ENCODE peak calls at places on chromosomes 6 and 20, in seven cellular contexts. O is ovary, B is neural progenitor cell, M is brain microvascular endothelial cell, W is left lung, K is tibial nerve, E is fibroblast of the aortic adventitia. A is an unnamed sample.
A peak's percentile ranks its signal among the peaks of the same experiment; 100 is the strongest.

GRCh38 chr20:61845276-61845675 is 220.4 kb downstream of the TAF4 start:
- DNase-seq in O (no peak), B (peak; percentile 61), M (no peak), W (peak; percentile 55), K (no peak), E (no peak), A (no peak)

GRCh38 chr6:106799008-106799952 is 169.9 kb downstream of the QRSL1 start:
- DNase-seq in O (no peak), B (peak; percentile 23), M (no peak), W (no peak), K (no peak), E (peak; percentile 75), A (no peak)

GRCh38 chr6:3341467-3341866 is 82.7 kb downstream of the PSMG4 start:
- DNase-seq in O (no peak), B (peak; percentile 69), M (peak; percentile 74), W (no peak), K (no peak), E (peak; percentile 88), A (no peak)

GRCh38 chr6:166075925-166076324 is 91.7 kb downstream of the TBXT start:
- DNase-seq in O (no peak), B (no peak), M (no peak), W (no peak), K (no peak), E (no peak), A (no peak)

GRCh38 chr6:155080876-155081845 is 86.0 kb downstream of the TIAM2 start:
- DNase-seq in O (no peak), B (peak; percentile 32), M (no peak), W (no peak), K (no peak), E (no peak), A (no peak)

GRCh38 chr6:16398587-16398986 is 160.2 kb downstream of the GMPR start:
- DNase-seq in O (no peak), B (no peak), M (peak; percentile 40), W (no peak), K (no peak), E (peak; percentile 91), A (no peak)

GRCh38 chr20:33689973-33690372 is 3.8 kb upstream of the E2F1 start:
- DNase-seq in O (peak; percentile 55), B (no peak), M (peak; percentile 81), W (no peak), K (no peak), E (peak; percentile 54), A (peak; percentile 49)

GRCh38 chr20:8757146-8757545 is 311.7 kb upstream of the PLCB4 start:
- DNase-seq in O (no peak), B (no peak), M (peak; percentile 66), W (no peak), K (no peak), E (peak; percentile 76), A (no peak)

GRCh38 chr6:169042061-169042460 is 211.6 kb downstream of the THBS2 start:
- DNase-seq in O (no peak), B (no peak), M (no peak), W (no peak), K (no peak), E (peak; percentile 22), A (no peak)

GRCh38 chr6:140105857-140106256 is 731.4 kb upstream of the CITED2 start:
- DNase-seq in O (no peak), B (peak; percentile 55), M (peak; percentile 5), W (no peak), K (no peak), E (peak; percentile 12), A (no peak)

GRCh38 chr20:44223721-44224120 is 13.2 kb upstream of the OSER1 start:
- DNase-seq in O (no peak), B (no peak), M (no peak), W (no peak), K (no peak), E (no peak), A (no peak)

GRCh38 chr6:5499644-5500306 is 238.5 kb downstream of the FARS2 start:
- DNase-seq in O (no peak), B (no peak), M (peak; percentile 17), W (no peak), K (no peak), E (peak; percentile 72), A (no peak)

GRCh38 chr20:32894711-32895355 is 36.1 kb downstream of the EFCAB8 start:
- DNase-seq in O (no peak), B (no peak), M (no peak), W (no peak), K (no peak), E (no peak), A (no peak)

GRCh38 chr6:117548797-117549301 is 53.5 kb downstream of the GOPC start:
- DNase-seq in O (no peak), B (no peak), M (no peak), W (no peak), K (no peak), E (peak; percentile 71), A (no peak)

DNA sequence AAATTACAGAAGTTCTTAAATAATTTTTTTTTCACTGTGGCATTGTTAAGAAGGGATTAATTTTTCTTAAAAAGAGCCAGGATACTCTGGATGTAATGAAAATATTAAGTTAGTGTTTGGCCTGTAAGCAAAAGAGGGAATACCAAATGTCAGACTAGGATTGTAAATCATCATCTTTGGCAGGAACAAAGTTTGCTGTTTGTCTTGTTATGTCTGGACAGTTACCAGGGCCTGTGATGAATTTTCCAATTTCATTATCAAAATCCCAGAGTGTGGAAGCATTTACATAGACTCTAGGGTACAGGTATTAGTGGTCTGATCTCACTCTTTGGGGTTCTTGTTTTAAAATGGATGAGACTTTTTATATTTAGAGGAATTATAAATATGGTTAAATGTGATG is 26.1 kb downstream of the CEP57L1 start:
- DNase-seq in O (no peak), B (no peak), M (no peak), W (no peak), K (no peak), E (peak; percentile 66), A (no peak)
- H3K4me3 ChIP-seq in O (no peak overlapping the region), B (no peak overlapping the region), M (no peak overlapping the region), W (no peak overlapping the region), K (no peak overlapping the region), E (no peak overlapping the region), A (no peak overlapping the region)

DNA sequence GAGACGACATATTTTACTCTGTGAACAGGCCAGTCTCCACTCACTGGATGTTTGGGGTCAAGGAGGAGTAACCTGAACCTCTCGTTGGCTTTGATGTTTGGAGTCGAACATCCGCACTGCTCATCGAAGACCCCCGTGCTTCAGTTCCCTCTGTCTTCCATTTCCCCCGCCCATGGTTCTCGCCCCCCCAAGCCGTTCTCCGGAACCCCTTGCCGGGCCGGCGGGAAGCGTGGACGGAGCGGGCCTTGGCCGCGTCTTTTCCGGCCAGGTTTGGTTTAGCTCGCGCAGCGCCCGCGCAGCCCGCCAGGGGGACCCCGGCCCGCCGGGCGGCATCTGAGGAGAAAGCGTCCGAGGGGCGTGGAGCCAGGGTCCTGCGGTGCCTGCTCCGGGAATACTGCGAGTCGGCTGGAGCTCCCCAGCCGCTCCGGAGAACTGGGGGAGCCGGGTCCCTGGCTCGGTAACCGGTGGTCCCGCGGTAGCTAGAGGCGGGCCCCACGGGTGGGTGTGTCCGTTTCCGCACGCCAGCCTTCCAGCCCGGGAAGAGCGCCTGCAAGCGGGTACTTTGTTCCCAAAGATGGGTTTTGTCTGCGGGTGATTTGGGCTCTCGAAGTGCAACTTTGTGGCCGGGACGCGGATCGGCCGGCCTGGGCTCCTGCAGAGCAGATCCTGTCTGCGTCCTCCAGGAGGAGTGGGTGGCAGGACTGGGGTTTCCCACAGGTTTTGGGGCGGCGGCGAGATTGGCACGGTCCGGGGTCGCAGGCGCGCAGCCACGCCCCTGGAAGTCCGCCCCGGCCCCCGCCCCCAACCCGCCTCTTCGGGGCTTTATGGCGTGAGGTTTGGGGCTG is 429 bp upstream of the TMEM200A start:
- DNase-seq in O (peak; percentile 85), B (peak; percentile 92), M (peak; percentile 74), W (peak; percentile 80), K (peak; percentile 37), E (peak; percentile 75), A (peak; percentile 73)
- TF ChIP-seq CTCF in O (peak; percentile 87), B (peak; percentile 83), M (peak; percentile 68), W (peak; percentile 65), K (peak; percentile 44), E (peak; percentile 82), A (peak; percentile 76)

DNA sequence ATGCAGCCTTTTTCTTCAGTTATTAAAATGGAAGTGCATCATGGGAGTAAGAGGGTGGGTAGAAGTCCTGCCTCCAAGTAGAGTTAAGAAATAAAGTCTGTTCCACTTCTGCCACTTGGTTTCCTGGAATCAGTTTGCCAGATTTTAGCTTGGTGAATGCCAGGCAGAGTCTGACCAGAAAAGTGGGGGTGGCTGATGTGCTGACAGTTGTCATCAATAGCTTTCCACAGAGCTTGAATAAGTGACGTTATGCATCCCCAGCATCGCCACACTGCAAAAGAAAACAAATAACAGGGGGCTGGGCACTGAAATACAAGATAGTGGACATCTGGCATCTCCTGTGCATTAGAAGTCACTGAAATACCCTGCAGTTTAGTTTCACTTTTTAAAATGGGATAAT is 30.8 kb upstream of the CEP162 start:
- DNase-seq in O (no peak), B (no peak), M (peak; percentile 21), W (no peak), K (no peak), E (no peak), A (no peak)
- H3K4me3 ChIP-seq in O (no peak overlapping the region), B (no peak overlapping the region), M (no peak overlapping the region), W (no peak overlapping the region), K (no peak overlapping the region), E (peak overlapping the region; percentile 39), A (peak overlapping the region; percentile 29)

GRCh38 chr6:131948692-131949614 is 2.2 kb downstream of the CCN2 start:
- DNase-seq in O (peak; percentile 29), B (no peak), M (peak; percentile 98), W (no peak), K (no peak), E (peak; percentile 81), A (no peak)

GRCh38 chr6:131950767-131951575 is at the start of gene CCN2:
- DNase-seq in O (peak; percentile 79), B (peak; percentile 98), M (peak; percentile 99), W (peak; percentile 87), K (peak; percentile 76), E (peak; percentile 100), A (peak; percentile 67)

GRCh38 chr6:131949615-131949908 is 1.6 kb downstream of the CCN2 start:
- DNase-seq in O (no peak), B (no peak), M (no peak), W (no peak), K (no peak), E (peak; percentile 96), A (no peak)

GRCh38 chr6:131951576-131952230 is 531 bp upstream of the CCN2 start:
- DNase-seq in O (no peak), B (peak; percentile 26), M (no peak), W (no peak), K (no peak), E (no peak), A (no peak)

DNA sequence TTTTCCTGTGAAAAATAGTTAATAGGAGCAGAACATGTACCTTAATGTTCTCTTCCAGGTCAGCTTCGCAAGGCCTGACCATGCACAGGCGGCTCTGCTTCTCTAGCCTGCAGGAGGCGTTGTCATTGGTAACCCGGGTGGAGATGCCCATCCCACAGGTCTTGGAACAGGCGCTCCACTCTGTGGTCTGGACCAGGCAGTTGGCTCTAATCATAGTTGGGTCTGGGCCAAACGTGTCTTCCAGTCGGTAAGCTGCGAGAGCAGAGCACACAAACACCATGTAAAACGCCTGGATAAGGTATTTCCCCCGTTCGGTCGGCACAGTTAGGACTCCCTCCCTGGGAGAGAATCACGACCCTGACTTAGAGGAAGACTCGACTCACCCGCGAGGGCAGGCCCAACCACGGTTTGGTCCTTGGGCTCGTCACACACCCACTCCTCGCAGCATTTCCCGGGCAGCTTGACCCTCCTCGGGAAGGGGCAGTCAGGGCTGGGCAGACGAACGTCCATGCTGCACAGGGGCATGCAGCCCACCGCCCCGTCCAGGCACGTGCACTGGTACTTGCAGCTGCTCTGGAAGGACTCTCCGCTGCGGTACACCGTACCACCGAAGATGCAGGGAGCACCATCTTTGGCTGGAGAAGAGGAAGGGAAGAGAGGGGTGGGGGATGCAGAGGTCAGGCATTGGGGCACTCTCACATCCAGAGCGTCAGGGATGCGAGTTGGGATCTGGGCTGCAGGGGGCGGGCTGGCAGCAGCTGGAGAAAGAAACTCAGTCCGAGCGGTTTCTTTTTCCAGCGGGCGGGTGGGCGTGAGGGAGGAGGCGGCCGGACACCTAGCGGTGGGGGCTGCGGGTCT is 1.0 kb downstream of the CCN2 start:
- DNase-seq in O (peak; percentile 78), B (peak; percentile 91), M (peak; percentile 98), W (peak; percentile 76), K (peak; percentile 52), E (peak; percentile 96), A (peak; percentile 67)
- TF ChIP-seq CTCF in O (peak; percentile 49), B (peak; percentile 66), M (peak; percentile 72), W (peak; percentile 19), K (peak; percentile 33), E (peak; percentile 56), A (peak; percentile 50)